ENCODE peak calls at places on chromosomes 6 and 20, in five cellular contexts. F is IMR-90, V is sciatic nerve, T is endodermal cell, K is fibroblast of villous mesenchyme. B is an unnamed sample.
A peak's percentile ranks its signal among the peaks of the same experiment; 100 is the strongest.

GRCh38 chr6:144063744-144064401 is 31.5 kb downstream of the SF3B5 start:
- DNase-seq in T (peak; percentile 91), F (no peak), K (peak; percentile 22), V (peak; percentile 88), B (peak; percentile 91)

GRCh38 chr6:138691595-138692057 is 81.9 kb upstream of the CCDC28A start:
- DNase-seq in T (no peak), F (peak; percentile 77), K (peak; percentile 71), V (no peak), B (no peak)

GRCh38 chr6:148379966-148380653 is 37.5 kb downstream of the SASH1 start:
- DNase-seq in T (no peak), K (no peak), V (no peak), F (no peak), B (no peak)

GRCh38 chr6:122714059-122714458 is 65.5 kb upstream of the FABP7 start:
- DNase-seq in V (no peak), T (no peak), F (no peak), K (no peak), B (no peak)

GRCh38 chr6:6596929-6597328 is 8.4 kb downstream of the LY86 start:
- DNase-seq in V (no peak), K (no peak), T (no peak), F (no peak), B (no peak)

GRCh38 chr6:30678964-30679726 is 6.3 kb upstream of the DHX16 start:
- DNase-seq in K (peak; percentile 84), F (peak; percentile 73), V (peak; percentile 93), T (peak; percentile 97), B (peak; percentile 79)

GRCh38 chr6:137589067-137589848 is 95.1 kb upstream of the OLIG3 start:
- DNase-seq in T (peak; percentile 84), F (peak; percentile 50), K (peak; percentile 21), V (no peak), B (peak; percentile 15)

GRCh38 chr20:16864958-16865357 is 116.8 kb downstream of the OTOR start:
- DNase-seq in T (no peak), V (no peak), F (no peak), K (no peak), B (no peak)

GRCh38 chr6:139708342-139709199 is 334.1 kb upstream of the CITED2 start:
- DNase-seq in T (no peak), K (peak; percentile 98), F (peak; percentile 86), V (no peak), B (no peak)

GRCh38 chr6:13924146-13924948 is 405 bp upstream of the RNF182 start:
- DNase-seq in V (peak; percentile 70), T (peak; percentile 87), F (peak; percentile 36), K (peak; percentile 53), B (peak; percentile 34)

GRCh38 chr6:168071620-168072019 is 7.4 kb downstream of the FRMD1 start:
- DNase-seq in F (no peak), V (no peak), K (no peak), T (peak; percentile 83), B (no peak)

B was measured in stimulated activated naive B cell treated with anti-CD40 and anti-IgM and Interleukin-4, amounts not matched to agents 10 μg/mL and 1 μg/mL and 100 μg/mL, for 72 hours.